ENCODE peak calls at places on chromosome 12, in eight cellular contexts. G is Peyer's patch, I is HFFc6, O is IMR-90, C is neural crest cell, Y is body of pancreas, L is neural progenitor cell, J is stomach. V is an unnamed sample.

GRCh38 chr12:12704593-12705230 is 8.7 kb upstream of the GPR19 start:
- DNase-seq in O (peak; percentile 95), L (peak; percentile 94), J (peak; percentile 62), C (no peak), I (peak; percentile 92), Y (peak; percentile 79), G (peak; percentile 48), V (peak; percentile 33)

GRCh38 chr12:100234591-100235304 is 32.1 kb downstream of the DEPDC4 start:
- DNase-seq in C (no peak), J (no peak), Y (no peak), I (peak; percentile 39), O (peak; percentile 86), G (no peak), L (peak; percentile 31), V (no peak)

GRCh38 chr12:132324841-132325732 is 4.3 kb downstream of the GALNT9 start:
- DNase-seq in Y (no peak), G (no peak), L (no peak), C (no peak), I (no peak), J (no peak), O (peak; percentile 8), V (no peak)

GRCh38 chr12:58915634-58916033 is 4.7 kb downstream of the LRIG3 start:
- DNase-seq in O (peak; percentile 71), I (peak; percentile 48), G (no peak), C (no peak), Y (peak; percentile 61), L (peak; percentile 37), J (peak; percentile 40), V (peak; percentile 24)

GRCh38 chr12:113766880-113767878 is 198.9 kb downstream of the RBM19 start:
- DNase-seq in C (no peak), Y (no peak), J (no peak), O (peak; percentile 78), G (no peak), L (peak; percentile 72), I (peak; percentile 83), V (no peak)

GRCh38 chr12:88242161-88242925 is 100.2 kb downstream of the TMTC3 start:
- DNase-seq in J (no peak), I (peak; percentile 93), Y (no peak), L (no peak), C (no peak), O (peak; percentile 99), G (no peak), V (no peak)

GRCh38 chr12:34119366-34119765 is 97.1 kb downstream of the ALG10 start:
- DNase-seq in L (no peak), G (no peak), Y (no peak), I (no peak), O (no peak), C (no peak), J (no peak), V (no peak)

GRCh38 chr12:124993568-124994434 is at the start of gene BRI3BP:
- DNase-seq in C (peak; percentile 48), I (no peak), Y (peak; percentile 78), O (peak; percentile 37), G (peak; percentile 69), J (peak; percentile 75), L (peak; percentile 70), V (peak; percentile 53)

GRCh38 chr12:113762155-113762848 is 203.8 kb downstream of the RBM19 start:
- DNase-seq in I (no peak), C (peak; percentile 42), Y (no peak), J (no peak), G (no peak), L (peak; percentile 90), O (no peak), V (peak; percentile 80)

GRCh38 chr12:39037115-39037514 is 131.7 kb upstream of the CPNE8 start:
- DNase-seq in G (no peak), I (no peak), L (no peak), Y (no peak), J (no peak), O (no peak), C (no peak), V (no peak)

GRCh38 chr12:52521581-52522266 is 1.5 kb upstream of the KRT5 start:
- DNase-seq in L (no peak), J (no peak), Y (no peak), C (no peak), G (peak; percentile 9), O (no peak), I (peak; percentile 53), V (no peak)

GRCh38 chr12:91037301-91037700 is 20.5 kb downstream of the KERA start:
- DNase-seq in I (no peak), O (peak; percentile 6), Y (no peak), J (no peak), G (no peak), L (no peak), C (no peak), V (no peak)

GRCh38 chr12:110916295-110916875 is 4.0 kb downstream of the MYL2 start:
- DNase-seq in L (no peak), G (no peak), Y (no peak), O (no peak), C (no peak), I (no peak), J (no peak), V (no peak)

GRCh38 chr12:130137141-130138018 is 24.9 kb upstream of the FZD10 start:
- DNase-seq in L (peak; percentile 36), G (no peak), O (no peak), Y (no peak), C (no peak), J (no peak), I (no peak), V (no peak)

GRCh38 chr12:99137124-99137845 is 492.2 kb downstream of the APAF1 start:
- DNase-seq in O (no peak), C (no peak), J (no peak), Y (no peak), I (no peak), G (no peak), L (no peak), V (no peak)
- TF ChIP-seq CTCF in O (no peak), C (peak; percentile 34), J (no peak), Y (no peak), I (no peak), G (no peak), L (peak; percentile 18), V (peak; percentile 8)

GRCh38 chr12:26863515-26863914 is 30.5 kb upstream of the ITPR2 start:
- DNase-seq in J (no peak), O (peak; percentile 13), Y (no peak), I (no peak), L (peak; percentile 12), C (no peak), G (no peak), V (no peak)
- TF ChIP-seq CTCF in J (no peak), O (peak; percentile 35), Y (no peak), I (peak; percentile 68), L (peak; percentile 48), C (peak; percentile 45), G (no peak), V (no peak)

GRCh38 chr12:20548592-20548991 is 146.5 kb upstream of the SLCO1C1 start:
- DNase-seq in Y (no peak), O (no peak), L (no peak), I (no peak), J (no peak), C (no peak), G (no peak), V (no peak)

GRCh38 chr12:20546267-20546666 is 148.9 kb upstream of the SLCO1C1 start:
- DNase-seq in L (no peak), C (no peak), O (no peak), J (no peak), I (no peak), Y (no peak), G (no peak), V (no peak)

GRCh38 chr12:20555015-20555414 is 140.1 kb upstream of the SLCO1C1 start:
- DNase-seq in L (no peak), O (no peak), J (no peak), Y (no peak), C (no peak), I (no peak), G (no peak), V (no peak)

GRCh38 chr12:20547788-20548575 is 147.2 kb upstream of the SLCO1C1 start:
- DNase-seq in I (no peak), J (no peak), C (no peak), G (no peak), Y (no peak), L (no peak), O (peak; percentile 45), V (no peak)

DNA sequence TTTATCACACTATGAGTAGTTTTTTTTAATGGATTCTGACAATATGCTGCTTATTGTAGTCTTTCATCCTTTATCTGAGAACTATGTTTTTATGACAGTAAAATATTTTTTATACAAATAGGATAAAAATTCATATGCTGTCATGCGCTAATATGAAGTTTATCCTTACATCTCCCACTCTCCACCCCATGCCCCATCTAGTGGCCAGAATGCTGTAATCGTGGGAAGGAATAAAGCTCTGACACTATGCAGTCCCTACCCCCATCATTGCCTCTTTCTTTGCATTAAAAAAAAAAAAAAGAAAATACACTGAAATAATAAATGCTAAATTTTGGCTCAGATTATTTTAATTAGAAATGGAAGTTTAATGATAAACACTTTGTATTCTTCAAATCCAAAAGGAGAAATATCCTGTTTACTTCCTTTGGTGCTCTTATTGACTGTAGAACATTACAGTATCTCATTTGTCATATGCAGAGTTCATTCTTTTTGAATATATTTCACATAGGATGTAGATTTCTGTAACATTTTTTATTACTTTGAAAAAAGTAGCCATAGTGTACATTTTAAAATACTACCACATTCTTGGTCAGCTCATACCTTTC is 145.9 kb upstream of the SLCO1C1 start:
- DNase-seq in I (no peak), C (peak; percentile 16), Y (no peak), L (peak; percentile 21), O (peak; percentile 56), J (no peak), G (no peak), V (peak; percentile 43)
- TF ChIP-seq CTCF in I (peak; percentile 85), C (peak; percentile 78), Y (no peak), L (peak; percentile 68), O (peak; percentile 72), J (peak; percentile 24), G (peak; percentile 52), V (peak; percentile 65)

GRCh38 chr12:116204169-116204568 is 73.3 kb downstream of the MED13L start:
- DNase-seq in C (no peak), Y (no peak), L (no peak), I (no peak), O (no peak), J (no peak), G (no peak), V (no peak)

GRCh38 chr12:116201908-116202307 is 75.6 kb downstream of the MED13L start:
- DNase-seq in C (no peak), L (no peak), G (no peak), J (no peak), O (peak; percentile 53), I (peak; percentile 24), Y (no peak), V (no peak)

GRCh38 chr12:116202433-116202832 is 75.1 kb downstream of the MED13L start:
- DNase-seq in J (no peak), O (no peak), I (no peak), C (no peak), G (no peak), Y (no peak), L (no peak), V (no peak)

GRCh38 chr12:116201359-116201758 is 76.1 kb downstream of the MED13L start:
- DNase-seq in I (no peak), Y (no peak), J (no peak), L (no peak), O (no peak), C (no peak), G (no peak), V (no peak)

DNA sequence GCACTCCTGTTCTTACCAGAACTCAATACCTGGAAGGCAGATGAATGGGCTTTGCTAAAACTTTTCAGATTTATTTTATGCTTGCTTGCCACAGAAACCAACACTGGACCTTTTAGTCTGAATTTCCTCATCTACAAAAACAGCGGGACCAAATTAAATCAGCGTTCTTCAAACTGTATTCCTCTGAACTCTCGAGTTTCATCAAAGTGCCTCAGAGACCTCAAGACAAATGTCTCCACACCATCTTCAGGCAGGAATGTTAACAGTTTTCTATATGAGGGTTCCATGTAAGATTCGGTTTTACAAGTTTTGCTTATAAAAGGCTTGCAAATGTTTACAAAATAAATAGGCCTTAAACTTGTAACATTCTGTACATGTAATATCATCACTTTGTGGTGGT is 74.6 kb downstream of the MED13L start:
- DNase-seq in C (no peak), O (peak; percentile 30), G (no peak), Y (no peak), L (no peak), J (no peak), I (peak; percentile 35), V (no peak)
- TF ChIP-seq CTCF in C (peak; percentile 18), O (peak; percentile 36), G (no peak), Y (no peak), L (no peak), J (no peak), I (peak; percentile 59), V (no peak)

V was measured in glutamatergic neuron.